ENCODE peak calls at places on chromosomes 3 and 15, in eight cellular contexts. I is upper lobe of right lung, V is fibroblast of the aortic adventitia, S is heart left ventricle, H is Panc1, R is thoracic aorta, Z is OCI-LY7, W is H9. C is an unnamed sample.

GRCh38 chr3:33786565-33787327 is 11.7 kb upstream of the PDCD6IP start:
- DNase-seq in V (no peak), Z (no peak), H (no peak), I (no peak), S (no peak), W (no peak), R (no peak), C (no peak)

GRCh38 chr15:32124726-32125125 is 94.4 kb downstream of the CHRNA7 start:
- DNase-seq in H (no peak), V (no peak), I (peak), R (no peak), Z (no peak), W (no peak), S (no peak), C (no peak)

GRCh38 chr3:150754896-150755295 is 8.1 kb downstream of the SIAH2 start:
- DNase-seq in I (no peak), R (no peak), H (no peak), S (no peak), Z (no peak), W (no peak), V (no peak), C (no peak)

GRCh38 chr15:54960266-54960665 is 236.5 kb downstream of the RSL24D1 start:
- DNase-seq in I (no peak), Z (no peak), R (no peak), V (no peak), S (no peak), W (no peak), H (no peak), C (no peak)

GRCh38 chr3:19149388-19149787 is 1.1 kb downstream of the KCNH8 start:
- DNase-seq in H (no peak), S (no peak), W (peak), I (no peak), R (no peak), Z (peak), V (peak), C (no peak)

GRCh38 chr3:152222327-152222726 is 46.4 kb upstream of the MBNL1 start:
- DNase-seq in H (no peak), W (no peak), V (peak), Z (no peak), I (no peak), S (no peak), R (no peak), C (no peak)

GRCh38 chr3:16609927-16610580 is 4.8 kb upstream of the DAZL start:
- DNase-seq in I (no peak), Z (no peak), H (no peak), S (no peak), V (peak), R (no peak), W (no peak), C (no peak)

GRCh38 chr3:160921020-160921635 is 165.1 kb downstream of the PPM1L start:
- DNase-seq in R (no peak), V (peak), I (no peak), S (peak), Z (peak), H (no peak), W (peak), C (peak)

GRCh38 chr3:120559228-120560061 is 36.7 kb upstream of the NDUFB4 start:
- DNase-seq in R (no peak), Z (no peak), W (peak), V (peak), H (no peak), I (no peak), S (peak), C (no peak)

GRCh38 chr3:23735575-23736326 is 70.0 kb upstream of the UBE2E1 start:
- DNase-seq in I (no peak), R (no peak), S (peak), W (no peak), H (no peak), Z (no peak), V (peak), C (no peak)

GRCh38 chr3:52086939-52087675 is 30.7 kb upstream of the DUSP7 start:
- DNase-seq in Z (no peak), R (no peak), H (no peak), W (no peak), I (peak), V (peak), S (peak), C (no peak)

GRCh38 chr3:12468276-12468675 is 16.0 kb upstream of the TSEN2 start:
- DNase-seq in Z (no peak), H (no peak), W (no peak), V (no peak), I (peak), S (no peak), R (no peak), C (no peak)

GRCh38 chr3:129068291-129068886 is 7.8 kb downstream of the GP9 start:
- DNase-seq in W (no peak), H (no peak), R (no peak), Z (no peak), V (no peak), I (no peak), S (no peak), C (no peak)

GRCh38 chr3:174002543-174002942 is 605.0 kb downstream of the NLGN1 start:
- DNase-seq in H (no peak), W (no peak), Z (no peak), I (no peak), R (no peak), V (peak), S (no peak), C (no peak)
- TF ChIP-seq CTCF in H (no peak), W (peak), Z (peak), I (no peak), R (no peak), V (no peak), S (no peak), C (no peak)

GRCh38 chr3:126515066-126515706 is 2.4 kb downstream of the UROC1 start:
- DNase-seq in Z (no peak), I (peak), W (no peak), H (no peak), V (no peak), S (peak), R (no peak), C (no peak)

GRCh38 chr3:126514161-126514560 is 3.4 kb downstream of the UROC1 start:
- DNase-seq in V (no peak), R (no peak), Z (no peak), I (peak), W (no peak), H (no peak), S (peak), C (no peak)

GRCh38 chr3:126512026-126512425 is 5.5 kb downstream of the UROC1 start:
- DNase-seq in S (peak), V (no peak), H (no peak), W (no peak), R (no peak), I (peak), Z (no peak), C (no peak)

GRCh38 chr3:126511291-126511690 is 6.3 kb downstream of the UROC1 start:
- DNase-seq in S (peak), R (no peak), W (no peak), I (peak), Z (no peak), V (no peak), H (no peak), C (no peak)

GRCh38 chr3:126512916-126513650 is 4.5 kb downstream of the UROC1 start:
- DNase-seq in W (no peak), Z (no peak), S (peak), V (no peak), H (no peak), I (peak), R (no peak), C (no peak)
- TF ChIP-seq CTCF in W (no peak), Z (no peak), S (no peak), V (no peak), H (no peak), I (no peak), R (no peak), C (no peak)

DNA sequence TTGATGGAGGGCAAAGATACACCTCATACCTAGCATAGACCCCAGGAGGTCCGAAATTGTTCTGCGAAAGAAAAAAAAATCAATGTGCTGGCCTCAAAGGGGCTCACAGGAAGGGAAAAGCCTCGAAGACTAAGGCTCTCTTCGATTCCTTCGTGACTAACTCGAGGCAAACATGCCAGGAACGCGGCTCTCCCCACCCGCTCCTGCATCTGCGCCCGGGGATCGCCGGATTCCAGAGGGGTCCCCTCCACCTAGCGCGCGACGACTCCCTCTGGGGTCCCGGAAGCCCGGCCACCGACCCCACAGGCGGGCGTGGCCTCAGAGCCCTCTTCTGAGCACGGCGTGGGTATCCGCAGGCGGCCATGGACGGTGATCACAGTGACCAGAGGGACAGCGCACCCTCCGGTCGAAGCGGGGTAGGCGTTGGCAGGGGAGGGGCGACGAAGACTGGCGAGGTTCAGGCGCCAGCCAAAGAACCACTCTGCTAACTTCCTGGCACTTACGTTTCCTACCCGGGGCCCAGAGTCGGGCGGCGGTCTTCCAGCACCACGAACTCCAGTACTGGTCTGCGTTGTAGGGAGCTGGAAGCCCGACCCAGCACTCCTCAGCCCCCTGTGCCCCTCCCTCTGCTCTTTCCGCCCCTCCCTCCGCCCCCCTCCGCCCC is 517 bp upstream of the EIF3J start:
- DNase-seq in R (peak), I (peak), W (peak), V (peak), H (peak), Z (no peak), S (peak), C (peak)
- TF ChIP-seq CTCF in R (peak), I (peak), W (peak), V (peak), H (peak), Z (peak), S (peak), C (peak)

DNA sequence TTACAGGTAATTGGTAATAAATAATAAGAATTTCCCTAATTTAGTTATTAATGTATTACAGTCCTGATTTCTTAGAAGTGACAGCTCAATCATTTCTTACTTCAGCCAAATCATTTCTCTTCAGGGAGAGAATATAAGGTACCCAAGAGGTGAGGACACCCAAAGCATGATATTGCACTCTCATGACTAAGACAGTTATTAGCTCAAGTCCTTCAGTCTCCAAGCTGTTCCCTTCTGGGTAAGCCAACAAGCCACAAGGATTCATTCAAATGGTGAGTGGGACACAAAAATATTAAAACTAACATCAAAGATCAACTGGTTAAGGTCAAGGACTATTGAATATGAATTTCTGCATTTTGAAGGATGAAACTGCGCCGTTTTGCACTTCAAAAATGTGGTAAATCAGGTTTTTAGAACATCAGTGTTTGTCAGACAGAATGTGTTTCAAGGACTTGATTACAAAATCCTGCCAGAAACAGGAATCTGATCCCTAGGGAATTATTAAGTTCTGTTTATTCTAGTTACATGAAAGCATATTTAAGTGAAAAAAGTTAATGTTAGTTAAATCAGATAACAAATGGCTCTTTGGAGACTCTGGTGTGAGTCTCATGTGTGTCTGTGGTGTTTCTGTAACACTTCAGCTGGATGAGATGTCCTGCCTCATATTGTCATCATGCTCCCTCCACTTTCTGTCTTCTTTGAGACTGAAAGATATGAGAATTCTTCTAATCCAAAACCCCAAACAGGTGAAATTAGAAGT is 101.7 kb upstream of the COL8A1 start:
- DNase-seq in I (no peak), S (no peak), V (peak), H (no peak), R (no peak), W (no peak), Z (no peak), C (no peak)
- TF ChIP-seq CTCF in I (no peak), S (no peak), V (no peak), H (no peak), R (no peak), W (no peak), Z (no peak), C (no peak)

GRCh38 chr15:66622677-66623076 is 56.9 kb upstream of the LCTL start:
- DNase-seq in I (no peak), W (no peak), S (no peak), Z (no peak), V (peak), R (no peak), H (no peak), C (no peak)
- TF ChIP-seq CTCF in I (no peak), W (no peak), S (no peak), Z (no peak), V (no peak), R (no peak), H (no peak), C (no peak)

DNA sequence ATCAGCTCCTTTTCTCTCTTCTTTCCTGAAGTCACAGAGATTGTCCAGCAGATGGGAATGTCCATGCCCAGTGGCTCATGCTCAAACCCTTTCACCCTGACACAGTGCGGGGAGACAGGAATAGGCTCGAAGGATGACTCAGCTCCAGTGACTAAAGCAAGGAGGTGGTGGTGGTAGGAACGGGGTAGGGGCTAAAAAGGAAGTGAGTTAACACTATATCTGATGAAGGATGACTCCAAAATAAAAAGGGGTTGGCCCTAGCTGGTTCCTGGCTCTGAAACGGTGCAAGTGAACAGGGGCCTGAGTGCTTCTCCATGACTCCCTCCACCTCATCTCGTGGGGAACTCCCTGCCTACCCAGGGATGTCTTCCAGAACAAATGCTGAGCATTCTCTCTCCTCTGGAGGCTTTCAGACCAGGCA is 167.4 kb upstream of the LPP start:
- DNase-seq in Z (no peak), I (no peak), W (no peak), V (peak), S (no peak), R (no peak), H (peak), C (no peak)
- TF ChIP-seq CTCF in Z (no peak), I (no peak), W (no peak), V (peak), S (no peak), R (no peak), H (no peak), C (no peak)

C was measured in AG09319.